ENCODE peak calls at places on chromosomes 6 and 20, in nine cellular contexts. One of them, this sample, is unnamed.

GRCh38 chr6:20542927-20543602 is 8.8 kb downstream of the CDKAL1 start:
- DNase-seq in pulmonary artery endothelial cell: peak
- DNase-seq in NCI-H345: peak
- DNase-seq in HuH-7.5: no peak
- DNase-seq in lung: no peak
- DNase-seq in GM12865: peak
- DNase-seq in spleen: no peak
- DNase-seq in stimulated activated CD4-positive, alpha-beta T cell treated with anti-CD3 and anti-CD28 coated beads, TNF-alpha, amount 100 ng/mL, for 4 hours: no peak
- DNase-seq in T-helper 9 cell: no peak
- DNase-seq in this sample: peak

GRCh38 chr20:5008743-5009142 is 7.4 kb upstream of the SLC23A2 start:
- DNase-seq in T-helper 9 cell: no peak
- DNase-seq in pulmonary artery endothelial cell: no peak
- DNase-seq in HuH-7.5: no peak
- DNase-seq in spleen: no peak
- DNase-seq in NCI-H345: no peak
- DNase-seq in stimulated activated CD4-positive, alpha-beta T cell treated with anti-CD3 and anti-CD28 coated beads, TNF-alpha, amount 100 ng/mL, for 4 hours: no peak
- DNase-seq in lung: no peak
- DNase-seq in GM12865: no peak
- DNase-seq in this sample: no peak

GRCh38 chr6:121297699-121298098 is 36.6 kb downstream of the TBC1D32 start:
- DNase-seq in pulmonary artery endothelial cell: no peak
- DNase-seq in HuH-7.5: no peak
- DNase-seq in lung: no peak
- DNase-seq in spleen: no peak
- DNase-seq in NCI-H345: no peak
- DNase-seq in GM12865: no peak
- DNase-seq in T-helper 9 cell: no peak
- DNase-seq in stimulated activated CD4-positive, alpha-beta T cell treated with anti-CD3 and anti-CD28 coated beads, TNF-alpha, amount 100 ng/mL, for 4 hours: no peak
- DNase-seq in this sample: no peak

GRCh38 chr6:39887692-39888450 is 46.4 kb downstream of the MOCS1 start:
- DNase-seq in HuH-7.5: peak
- DNase-seq in pulmonary artery endothelial cell: peak
- DNase-seq in spleen: no peak
- DNase-seq in NCI-H345: no peak
- DNase-seq in lung: peak
- DNase-seq in T-helper 9 cell: no peak
- DNase-seq in stimulated activated CD4-positive, alpha-beta T cell treated with anti-CD3 and anti-CD28 coated beads, TNF-alpha, amount 100 ng/mL, for 4 hours: no peak
- DNase-seq in GM12865: no peak
- DNase-seq in this sample: no peak

GRCh38 chr6:72886170-72886569 is 264.3 kb downstream of the KCNQ5 start:
- DNase-seq in spleen: no peak
- DNase-seq in stimulated activated CD4-positive, alpha-beta T cell treated with anti-CD3 and anti-CD28 coated beads, TNF-alpha, amount 100 ng/mL, for 4 hours: no peak
- DNase-seq in lung: no peak
- DNase-seq in HuH-7.5: no peak
- DNase-seq in NCI-H345: no peak
- DNase-seq in GM12865: no peak
- DNase-seq in pulmonary artery endothelial cell: no peak
- DNase-seq in T-helper 9 cell: no peak
- DNase-seq in this sample: no peak

GRCh38 chr20:4068708-4069107 is 53.4 kb upstream of the RNF24 start:
- DNase-seq in lung: no peak
- DNase-seq in pulmonary artery endothelial cell: no peak
- DNase-seq in HuH-7.5: no peak
- DNase-seq in T-helper 9 cell: no peak
- DNase-seq in NCI-H345: no peak
- DNase-seq in GM12865: no peak
- DNase-seq in spleen: peak
- DNase-seq in stimulated activated CD4-positive, alpha-beta T cell treated with anti-CD3 and anti-CD28 coated beads, TNF-alpha, amount 100 ng/mL, for 4 hours: no peak
- DNase-seq in this sample: no peak

GRCh38 chr6:43186706-43187105 is 4.7 kb downstream of the CUL9 start:
- DNase-seq in spleen: peak
- DNase-seq in stimulated activated CD4-positive, alpha-beta T cell treated with anti-CD3 and anti-CD28 coated beads, TNF-alpha, amount 100 ng/mL, for 4 hours: no peak
- DNase-seq in GM12865: no peak
- DNase-seq in HuH-7.5: no peak
- DNase-seq in lung: no peak
- DNase-seq in pulmonary artery endothelial cell: no peak
- DNase-seq in NCI-H345: no peak
- DNase-seq in T-helper 9 cell: no peak
- DNase-seq in this sample: no peak

GRCh38 chr6:43074847-43075741 is 1.0 kb upstream of the PTK7 start:
- DNase-seq in pulmonary artery endothelial cell: no peak
- DNase-seq in lung: peak
- DNase-seq in HuH-7.5: no peak
- DNase-seq in NCI-H345: no peak
- DNase-seq in T-helper 9 cell: no peak
- DNase-seq in spleen: peak
- DNase-seq in stimulated activated CD4-positive, alpha-beta T cell treated with anti-CD3 and anti-CD28 coated beads, TNF-alpha, amount 100 ng/mL, for 4 hours: no peak
- DNase-seq in GM12865: no peak
- DNase-seq in this sample: no peak

GRCh38 chr6:16803294-16804006 is 42.2 kb upstream of the ATXN1 start:
- DNase-seq in lung: no peak
- DNase-seq in T-helper 9 cell: no peak
- DNase-seq in GM12865: no peak
- DNase-seq in stimulated activated CD4-positive, alpha-beta T cell treated with anti-CD3 and anti-CD28 coated beads, TNF-alpha, amount 100 ng/mL, for 4 hours: no peak
- DNase-seq in HuH-7.5: no peak
- DNase-seq in pulmonary artery endothelial cell: peak
- DNase-seq in spleen: no peak
- DNase-seq in NCI-H345: no peak
- DNase-seq in this sample: no peak

GRCh38 chr6:166629628-166630027 is 2.6 kb upstream of the RPS6KA2 start:
- DNase-seq in NCI-H345: no peak
- DNase-seq in spleen: no peak
- DNase-seq in HuH-7.5: no peak
- DNase-seq in pulmonary artery endothelial cell: no peak
- DNase-seq in lung: no peak
- DNase-seq in GM12865: no peak
- DNase-seq in stimulated activated CD4-positive, alpha-beta T cell treated with anti-CD3 and anti-CD28 coated beads, TNF-alpha, amount 100 ng/mL, for 4 hours: no peak
- DNase-seq in T-helper 9 cell: no peak
- DNase-seq in this sample: no peak

This sample was measured in T47D.